ENCODE peak calls at places on chromosomes 5 and 9, in nine cellular contexts. One of them, this sample, is unnamed.

GRCh38 chr5:78634634-78635033 is 13.9 kb downstream of the LHFPL2 start:
- DNase-seq in stimulated activated naive CD8-positive, alpha-beta T cell treated with anti-CD3 and anti-CD28 coated beads, Interleukin-15, amount 100 ng/mL, for 72 hours: no peak
- DNase-seq in T-helper 9 cell: no peak
- DNase-seq in fibroblast of villous mesenchyme: no peak
- DNase-seq in OCI-LY7: no peak
- DNase-seq in T1000: no peak
- DNase-seq in AG09319: no peak
- DNase-seq in stimulated activated CD8-positive, alpha-beta memory T cell treated with anti-CD3 and anti-CD28 coated beads, Interleukin-15, amount 100 ng/mL, for 4 hours: no peak
- DNase-seq in B cell: no peak
- DNase-seq in this sample: no peak

GRCh38 chr9:137252555-137253506 is 1.7 kb downstream of the STPG3 start:
- DNase-seq in stimulated activated naive CD8-positive, alpha-beta T cell treated with anti-CD3 and anti-CD28 coated beads, Interleukin-15, amount 100 ng/mL, for 72 hours: no peak
- DNase-seq in T-helper 9 cell: no peak
- DNase-seq in fibroblast of villous mesenchyme: no peak
- DNase-seq in OCI-LY7: peak; percentile 76
- DNase-seq in T1000: no peak
- DNase-seq in AG09319: no peak
- DNase-seq in stimulated activated CD8-positive, alpha-beta memory T cell treated with anti-CD3 and anti-CD28 coated beads, Interleukin-15, amount 100 ng/mL, for 4 hours: no peak
- DNase-seq in B cell: no peak
- DNase-seq in this sample: peak; percentile 79

GRCh38 chr5:166086568-166086967 is 2204.9 kb upstream of the WWC1 start:
- DNase-seq in stimulated activated naive CD8-positive, alpha-beta T cell treated with anti-CD3 and anti-CD28 coated beads, Interleukin-15, amount 100 ng/mL, for 72 hours: no peak
- DNase-seq in T-helper 9 cell: no peak
- DNase-seq in fibroblast of villous mesenchyme: no peak
- DNase-seq in OCI-LY7: no peak
- DNase-seq in T1000: no peak
- DNase-seq in AG09319: no peak
- DNase-seq in stimulated activated CD8-positive, alpha-beta memory T cell treated with anti-CD3 and anti-CD28 coated beads, Interleukin-15, amount 100 ng/mL, for 4 hours: no peak
- DNase-seq in B cell: no peak
- DNase-seq in this sample: no peak

GRCh38 chr9:15404171-15404570 is 18.5 kb upstream of the SNAPC3 start:
- DNase-seq in stimulated activated naive CD8-positive, alpha-beta T cell treated with anti-CD3 and anti-CD28 coated beads, Interleukin-15, amount 100 ng/mL, for 72 hours: no peak
- DNase-seq in T-helper 9 cell: no peak
- DNase-seq in fibroblast of villous mesenchyme: no peak
- DNase-seq in OCI-LY7: no peak
- DNase-seq in T1000: no peak
- DNase-seq in AG09319: no peak
- DNase-seq in stimulated activated CD8-positive, alpha-beta memory T cell treated with anti-CD3 and anti-CD28 coated beads, Interleukin-15, amount 100 ng/mL, for 4 hours: no peak
- DNase-seq in B cell: no peak
- DNase-seq in this sample: no peak

GRCh38 chr5:181114844-181115778 is 15.9 kb downstream of the OR2V1 start:
- DNase-seq in stimulated activated naive CD8-positive, alpha-beta T cell treated with anti-CD3 and anti-CD28 coated beads, Interleukin-15, amount 100 ng/mL, for 72 hours: no peak
- DNase-seq in T-helper 9 cell: no peak
- DNase-seq in fibroblast of villous mesenchyme: peak; percentile 16
- DNase-seq in OCI-LY7: no peak
- DNase-seq in T1000: no peak
- DNase-seq in AG09319: no peak
- DNase-seq in stimulated activated CD8-positive, alpha-beta memory T cell treated with anti-CD3 and anti-CD28 coated beads, Interleukin-15, amount 100 ng/mL, for 4 hours: no peak
- DNase-seq in B cell: peak; percentile 32
- DNase-seq in this sample: no peak

GRCh38 chr5:36457511-36458260 is 148.7 kb upstream of the SLC1A3 start:
- DNase-seq in stimulated activated naive CD8-positive, alpha-beta T cell treated with anti-CD3 and anti-CD28 coated beads, Interleukin-15, amount 100 ng/mL, for 72 hours: no peak
- DNase-seq in T-helper 9 cell: no peak
- DNase-seq in fibroblast of villous mesenchyme: no peak
- DNase-seq in OCI-LY7: no peak
- DNase-seq in T1000: no peak
- DNase-seq in AG09319: no peak
- DNase-seq in stimulated activated CD8-positive, alpha-beta memory T cell treated with anti-CD3 and anti-CD28 coated beads, Interleukin-15, amount 100 ng/mL, for 4 hours: no peak
- DNase-seq in B cell: no peak
- DNase-seq in this sample: no peak

GRCh38 chr9:35726876-35727438 is 5.0 kb downstream of the TLN1 start:
- DNase-seq in stimulated activated naive CD8-positive, alpha-beta T cell treated with anti-CD3 and anti-CD28 coated beads, Interleukin-15, amount 100 ng/mL, for 72 hours: no peak
- DNase-seq in T-helper 9 cell: no peak
- DNase-seq in fibroblast of villous mesenchyme: peak; percentile 42
- DNase-seq in OCI-LY7: peak; percentile 72
- DNase-seq in T1000: no peak
- DNase-seq in AG09319: no peak
- DNase-seq in stimulated activated CD8-positive, alpha-beta memory T cell treated with anti-CD3 and anti-CD28 coated beads, Interleukin-15, amount 100 ng/mL, for 4 hours: no peak
- DNase-seq in B cell: peak; percentile 73
- DNase-seq in this sample: no peak

GRCh38 chr5:149938791-149939358 is 5.7 kb downstream of the PDE6A start:
- DNase-seq in stimulated activated naive CD8-positive, alpha-beta T cell treated with anti-CD3 and anti-CD28 coated beads, Interleukin-15, amount 100 ng/mL, for 72 hours: no peak
- DNase-seq in T-helper 9 cell: no peak
- DNase-seq in fibroblast of villous mesenchyme: peak; percentile 87
- DNase-seq in OCI-LY7: no peak
- DNase-seq in T1000: peak; percentile 59
- DNase-seq in AG09319: peak; percentile 37
- DNase-seq in stimulated activated CD8-positive, alpha-beta memory T cell treated with anti-CD3 and anti-CD28 coated beads, Interleukin-15, amount 100 ng/mL, for 4 hours: no peak
- DNase-seq in B cell: no peak
- DNase-seq in this sample: no peak

GRCh38 chr5:172891716-172892421 is 57.8 kb downstream of the ERGIC1 start:
- DNase-seq in stimulated activated naive CD8-positive, alpha-beta T cell treated with anti-CD3 and anti-CD28 coated beads, Interleukin-15, amount 100 ng/mL, for 72 hours: no peak
- DNase-seq in T-helper 9 cell: no peak
- DNase-seq in fibroblast of villous mesenchyme: no peak
- DNase-seq in OCI-LY7: no peak
- DNase-seq in T1000: no peak
- DNase-seq in AG09319: no peak
- DNase-seq in stimulated activated CD8-positive, alpha-beta memory T cell treated with anti-CD3 and anti-CD28 coated beads, Interleukin-15, amount 100 ng/mL, for 4 hours: no peak
- DNase-seq in B cell: no peak
- DNase-seq in this sample: no peak

GRCh38 chr5:36070687-36071571 is 4.2 kb upstream of the UGT3A2 start:
- DNase-seq in stimulated activated naive CD8-positive, alpha-beta T cell treated with anti-CD3 and anti-CD28 coated beads, Interleukin-15, amount 100 ng/mL, for 72 hours: no peak
- DNase-seq in T-helper 9 cell: no peak
- DNase-seq in fibroblast of villous mesenchyme: no peak
- DNase-seq in OCI-LY7: no peak
- DNase-seq in T1000: no peak
- DNase-seq in AG09319: no peak
- DNase-seq in stimulated activated CD8-positive, alpha-beta memory T cell treated with anti-CD3 and anti-CD28 coated beads, Interleukin-15, amount 100 ng/mL, for 4 hours: no peak
- DNase-seq in B cell: no peak
- DNase-seq in this sample: no peak

GRCh38 chr9:133981958-133982681 is 10.0 kb downstream of the VAV2 start:
- DNase-seq in stimulated activated naive CD8-positive, alpha-beta T cell treated with anti-CD3 and anti-CD28 coated beads, Interleukin-15, amount 100 ng/mL, for 72 hours: no peak
- DNase-seq in T-helper 9 cell: no peak
- DNase-seq in fibroblast of villous mesenchyme: no peak
- DNase-seq in OCI-LY7: no peak
- DNase-seq in T1000: no peak
- DNase-seq in AG09319: no peak
- DNase-seq in stimulated activated CD8-positive, alpha-beta memory T cell treated with anti-CD3 and anti-CD28 coated beads, Interleukin-15, amount 100 ng/mL, for 4 hours: no peak
- DNase-seq in B cell: no peak
- DNase-seq in this sample: peak; percentile 22

GRCh38 chr5:2747372-2748179 is 3.9 kb downstream of the IRX2 start:
- DNase-seq in stimulated activated naive CD8-positive, alpha-beta T cell treated with anti-CD3 and anti-CD28 coated beads, Interleukin-15, amount 100 ng/mL, for 72 hours: no peak
- DNase-seq in T-helper 9 cell: no peak
- DNase-seq in fibroblast of villous mesenchyme: no peak
- DNase-seq in OCI-LY7: no peak
- DNase-seq in T1000: no peak
- DNase-seq in AG09319: no peak
- DNase-seq in stimulated activated CD8-positive, alpha-beta memory T cell treated with anti-CD3 and anti-CD28 coated beads, Interleukin-15, amount 100 ng/mL, for 4 hours: no peak
- DNase-seq in B cell: no peak
- DNase-seq in this sample: no peak

GRCh38 chr9:132744881-132745761 is 74.9 kb downstream of the GTF3C4 start:
- DNase-seq in stimulated activated naive CD8-positive, alpha-beta T cell treated with anti-CD3 and anti-CD28 coated beads, Interleukin-15, amount 100 ng/mL, for 72 hours: no peak
- DNase-seq in T-helper 9 cell: no peak
- DNase-seq in fibroblast of villous mesenchyme: no peak
- DNase-seq in OCI-LY7: no peak
- DNase-seq in T1000: no peak
- DNase-seq in AG09319: no peak
- DNase-seq in stimulated activated CD8-positive, alpha-beta memory T cell treated with anti-CD3 and anti-CD28 coated beads, Interleukin-15, amount 100 ng/mL, for 4 hours: no peak
- DNase-seq in B cell: no peak
- DNase-seq in this sample: peak; percentile 51

GRCh38 chr9:31824860-31825259 is 559.6 kb upstream of the ACO1 start:
- DNase-seq in stimulated activated naive CD8-positive, alpha-beta T cell treated with anti-CD3 and anti-CD28 coated beads, Interleukin-15, amount 100 ng/mL, for 72 hours: no peak
- DNase-seq in T-helper 9 cell: no peak
- DNase-seq in fibroblast of villous mesenchyme: no peak
- DNase-seq in OCI-LY7: no peak
- DNase-seq in T1000: no peak
- DNase-seq in AG09319: no peak
- DNase-seq in stimulated activated CD8-positive, alpha-beta memory T cell treated with anti-CD3 and anti-CD28 coated beads, Interleukin-15, amount 100 ng/mL, for 4 hours: no peak
- DNase-seq in B cell: no peak
- DNase-seq in this sample: no peak

GRCh38 chr5:66232701-66233100 is 88.6 kb downstream of the SREK1 start:
- DNase-seq in stimulated activated naive CD8-positive, alpha-beta T cell treated with anti-CD3 and anti-CD28 coated beads, Interleukin-15, amount 100 ng/mL, for 72 hours: no peak
- DNase-seq in T-helper 9 cell: no peak
- DNase-seq in fibroblast of villous mesenchyme: no peak
- DNase-seq in OCI-LY7: no peak
- DNase-seq in T1000: no peak
- DNase-seq in AG09319: no peak
- DNase-seq in stimulated activated CD8-positive, alpha-beta memory T cell treated with anti-CD3 and anti-CD28 coated beads, Interleukin-15, amount 100 ng/mL, for 4 hours: no peak
- DNase-seq in B cell: no peak
- DNase-seq in this sample: peak; percentile 31

GRCh38 chr5:43461066-43461465 is 22.6 kb downstream of the TMEM267 start:
- DNase-seq in stimulated activated naive CD8-positive, alpha-beta T cell treated with anti-CD3 and anti-CD28 coated beads, Interleukin-15, amount 100 ng/mL, for 72 hours: no peak
- DNase-seq in T-helper 9 cell: no peak
- DNase-seq in fibroblast of villous mesenchyme: no peak
- DNase-seq in OCI-LY7: no peak
- DNase-seq in T1000: no peak
- DNase-seq in AG09319: no peak
- DNase-seq in stimulated activated CD8-positive, alpha-beta memory T cell treated with anti-CD3 and anti-CD28 coated beads, Interleukin-15, amount 100 ng/mL, for 4 hours: no peak
- DNase-seq in B cell: no peak
- DNase-seq in this sample: no peak

GRCh38 chr5:134975078-134975715 is 7.5 kb downstream of the CATSPER3 start:
- DNase-seq in stimulated activated naive CD8-positive, alpha-beta T cell treated with anti-CD3 and anti-CD28 coated beads, Interleukin-15, amount 100 ng/mL, for 72 hours: no peak
- DNase-seq in T-helper 9 cell: no peak
- DNase-seq in fibroblast of villous mesenchyme: peak; percentile 71
- DNase-seq in OCI-LY7: no peak
- DNase-seq in T1000: no peak
- DNase-seq in AG09319: no peak
- DNase-seq in stimulated activated CD8-positive, alpha-beta memory T cell treated with anti-CD3 and anti-CD28 coated beads, Interleukin-15, amount 100 ng/mL, for 4 hours: no peak
- DNase-seq in B cell: no peak
- DNase-seq in this sample: no peak

GRCh38 chr9:131469951-131470350 is 32.8 kb upstream of the POMT1 start:
- DNase-seq in stimulated activated naive CD8-positive, alpha-beta T cell treated with anti-CD3 and anti-CD28 coated beads, Interleukin-15, amount 100 ng/mL, for 72 hours: no peak
- DNase-seq in T-helper 9 cell: no peak
- DNase-seq in fibroblast of villous mesenchyme: no peak
- DNase-seq in OCI-LY7: no peak
- DNase-seq in T1000: no peak
- DNase-seq in AG09319: no peak
- DNase-seq in stimulated activated CD8-positive, alpha-beta memory T cell treated with anti-CD3 and anti-CD28 coated beads, Interleukin-15, amount 100 ng/mL, for 4 hours: no peak
- DNase-seq in B cell: no peak
- DNase-seq in this sample: no peak

GRCh38 chr5:141430332-141431113 is at the start of gene PCDHGA12:
- DNase-seq in stimulated activated naive CD8-positive, alpha-beta T cell treated with anti-CD3 and anti-CD28 coated beads, Interleukin-15, amount 100 ng/mL, for 72 hours: no peak
- DNase-seq in T-helper 9 cell: no peak
- DNase-seq in fibroblast of villous mesenchyme: peak; percentile 93
- DNase-seq in OCI-LY7: peak; percentile 76
- DNase-seq in T1000: no peak
- DNase-seq in AG09319: peak; percentile 55
- DNase-seq in stimulated activated CD8-positive, alpha-beta memory T cell treated with anti-CD3 and anti-CD28 coated beads, Interleukin-15, amount 100 ng/mL, for 4 hours: no peak
- DNase-seq in B cell: peak; percentile 47
- DNase-seq in this sample: no peak

GRCh38 chr9:37675661-37676060 is 24.9 kb downstream of the FRMPD1 start:
- DNase-seq in stimulated activated naive CD8-positive, alpha-beta T cell treated with anti-CD3 and anti-CD28 coated beads, Interleukin-15, amount 100 ng/mL, for 72 hours: no peak
- DNase-seq in T-helper 9 cell: no peak
- DNase-seq in fibroblast of villous mesenchyme: no peak
- DNase-seq in OCI-LY7: no peak
- DNase-seq in T1000: no peak
- DNase-seq in AG09319: no peak
- DNase-seq in stimulated activated CD8-positive, alpha-beta memory T cell treated with anti-CD3 and anti-CD28 coated beads, Interleukin-15, amount 100 ng/mL, for 4 hours: no peak
- DNase-seq in B cell: no peak
- DNase-seq in this sample: no peak

GRCh38 chr5:179559280-179560252 is 9.2 kb downstream of the RUFY1 start:
- DNase-seq in stimulated activated naive CD8-positive, alpha-beta T cell treated with anti-CD3 and anti-CD28 coated beads, Interleukin-15, amount 100 ng/mL, for 72 hours: peak; percentile 78
- DNase-seq in T-helper 9 cell: peak; percentile 88
- DNase-seq in fibroblast of villous mesenchyme: peak; percentile 99
- DNase-seq in OCI-LY7: peak; percentile 96
- DNase-seq in T1000: peak; percentile 94
- DNase-seq in AG09319: peak; percentile 96
- DNase-seq in stimulated activated CD8-positive, alpha-beta memory T cell treated with anti-CD3 and anti-CD28 coated beads, Interleukin-15, amount 100 ng/mL, for 4 hours: peak; percentile 80
- DNase-seq in B cell: peak; percentile 90
- DNase-seq in this sample: peak; percentile 99

GRCh38 chr5:1300581-1301083 is 5.8 kb upstream of the TERT start:
- DNase-seq in stimulated activated naive CD8-positive, alpha-beta T cell treated with anti-CD3 and anti-CD28 coated beads, Interleukin-15, amount 100 ng/mL, for 72 hours: no peak
- DNase-seq in T-helper 9 cell: no peak
- DNase-seq in fibroblast of villous mesenchyme: no peak
- DNase-seq in OCI-LY7: no peak
- DNase-seq in T1000: no peak
- DNase-seq in AG09319: no peak
- DNase-seq in stimulated activated CD8-positive, alpha-beta memory T cell treated with anti-CD3 and anti-CD28 coated beads, Interleukin-15, amount 100 ng/mL, for 4 hours: no peak
- DNase-seq in B cell: no peak
- DNase-seq in this sample: no peak

GRCh38 chr9:81976351-81976750 is 12.2 kb upstream of the SPATA31D1 start:
- DNase-seq in stimulated activated naive CD8-positive, alpha-beta T cell treated with anti-CD3 and anti-CD28 coated beads, Interleukin-15, amount 100 ng/mL, for 72 hours: no peak
- DNase-seq in T-helper 9 cell: no peak
- DNase-seq in fibroblast of villous mesenchyme: no peak
- DNase-seq in OCI-LY7: no peak
- DNase-seq in T1000: no peak
- DNase-seq in AG09319: no peak
- DNase-seq in stimulated activated CD8-positive, alpha-beta memory T cell treated with anti-CD3 and anti-CD28 coated beads, Interleukin-15, amount 100 ng/mL, for 4 hours: no peak
- DNase-seq in B cell: no peak
- DNase-seq in this sample: no peak

GRCh38 chr5:178074266-178074952 is 38.9 kb upstream of the N4BP3 start:
- DNase-seq in stimulated activated naive CD8-positive, alpha-beta T cell treated with anti-CD3 and anti-CD28 coated beads, Interleukin-15, amount 100 ng/mL, for 72 hours: no peak
- DNase-seq in T-helper 9 cell: no peak
- DNase-seq in fibroblast of villous mesenchyme: no peak
- DNase-seq in OCI-LY7: peak; percentile 65
- DNase-seq in T1000: no peak
- DNase-seq in AG09319: no peak
- DNase-seq in stimulated activated CD8-positive, alpha-beta memory T cell treated with anti-CD3 and anti-CD28 coated beads, Interleukin-15, amount 100 ng/mL, for 4 hours: no peak
- DNase-seq in B cell: no peak
- DNase-seq in this sample: no peak

GRCh38 chr5:95390812-95391492 is at the start of gene FAM81B:
- DNase-seq in stimulated activated naive CD8-positive, alpha-beta T cell treated with anti-CD3 and anti-CD28 coated beads, Interleukin-15, amount 100 ng/mL, for 72 hours: no peak
- DNase-seq in T-helper 9 cell: no peak
- DNase-seq in fibroblast of villous mesenchyme: no peak
- DNase-seq in OCI-LY7: no peak
- DNase-seq in T1000: no peak
- DNase-seq in AG09319: no peak
- DNase-seq in stimulated activated CD8-positive, alpha-beta memory T cell treated with anti-CD3 and anti-CD28 coated beads, Interleukin-15, amount 100 ng/mL, for 4 hours: no peak
- DNase-seq in B cell: no peak
- DNase-seq in this sample: no peak

GRCh38 chr5:78647838-78648358 is 674 bp downstream of the LHFPL2 start:
- DNase-seq in stimulated activated naive CD8-positive, alpha-beta T cell treated with anti-CD3 and anti-CD28 coated beads, Interleukin-15, amount 100 ng/mL, for 72 hours: no peak
- DNase-seq in T-helper 9 cell: no peak
- DNase-seq in fibroblast of villous mesenchyme: peak; percentile 66
- DNase-seq in OCI-LY7: no peak
- DNase-seq in T1000: no peak
- DNase-seq in AG09319: no peak
- DNase-seq in stimulated activated CD8-positive, alpha-beta memory T cell treated with anti-CD3 and anti-CD28 coated beads, Interleukin-15, amount 100 ng/mL, for 4 hours: no peak
- DNase-seq in B cell: no peak
- DNase-seq in this sample: no peak

GRCh38 chr9:81777514-81777913 is 88.2 kb upstream of the TLE1 start:
- DNase-seq in stimulated activated naive CD8-positive, alpha-beta T cell treated with anti-CD3 and anti-CD28 coated beads, Interleukin-15, amount 100 ng/mL, for 72 hours: no peak
- DNase-seq in T-helper 9 cell: no peak
- DNase-seq in fibroblast of villous mesenchyme: no peak
- DNase-seq in OCI-LY7: no peak
- DNase-seq in T1000: no peak
- DNase-seq in AG09319: no peak
- DNase-seq in stimulated activated CD8-positive, alpha-beta memory T cell treated with anti-CD3 and anti-CD28 coated beads, Interleukin-15, amount 100 ng/mL, for 4 hours: no peak
- DNase-seq in B cell: no peak
- DNase-seq in this sample: no peak

GRCh38 chr5:177473461-177473991 is at the start of gene DBN1:
- DNase-seq in stimulated activated naive CD8-positive, alpha-beta T cell treated with anti-CD3 and anti-CD28 coated beads, Interleukin-15, amount 100 ng/mL, for 72 hours: peak; percentile 32
- DNase-seq in T-helper 9 cell: no peak
- DNase-seq in fibroblast of villous mesenchyme: peak; percentile 45
- DNase-seq in OCI-LY7: peak; percentile 40
- DNase-seq in T1000: peak; percentile 24
- DNase-seq in AG09319: no peak
- DNase-seq in stimulated activated CD8-positive, alpha-beta memory T cell treated with anti-CD3 and anti-CD28 coated beads, Interleukin-15, amount 100 ng/mL, for 4 hours: no peak
- DNase-seq in B cell: no peak
- DNase-seq in this sample: peak; percentile 96

GRCh38 chr5:1003296-1003937 is 5.2 kb upstream of the NKD2 start:
- DNase-seq in stimulated activated naive CD8-positive, alpha-beta T cell treated with anti-CD3 and anti-CD28 coated beads, Interleukin-15, amount 100 ng/mL, for 72 hours: no peak
- DNase-seq in T-helper 9 cell: no peak
- DNase-seq in fibroblast of villous mesenchyme: peak; percentile 53
- DNase-seq in OCI-LY7: no peak
- DNase-seq in T1000: no peak
- DNase-seq in AG09319: no peak
- DNase-seq in stimulated activated CD8-positive, alpha-beta memory T cell treated with anti-CD3 and anti-CD28 coated beads, Interleukin-15, amount 100 ng/mL, for 4 hours: no peak
- DNase-seq in B cell: no peak
- DNase-seq in this sample: no peak

GRCh38 chr9:137619240-137620090 is 660 bp downstream of the EHMT1 start:
- DNase-seq in stimulated activated naive CD8-positive, alpha-beta T cell treated with anti-CD3 and anti-CD28 coated beads, Interleukin-15, amount 100 ng/mL, for 72 hours: peak; percentile 32
- DNase-seq in T-helper 9 cell: no peak
- DNase-seq in fibroblast of villous mesenchyme: peak; percentile 56
- DNase-seq in OCI-LY7: peak; percentile 59
- DNase-seq in T1000: no peak
- DNase-seq in AG09319: no peak
- DNase-seq in stimulated activated CD8-positive, alpha-beta memory T cell treated with anti-CD3 and anti-CD28 coated beads, Interleukin-15, amount 100 ng/mL, for 4 hours: no peak
- DNase-seq in B cell: peak; percentile 66
- DNase-seq in this sample: no peak

This sample was measured in iPS-NIHi11.